ENCODE peak calls at places on chromosomes 11 and 22, in ten cellular contexts. One of them, this sample, is unnamed.

GRCh38 chr11:134536219-134536618 is 124.2 kb upstream of the B3GAT1 start:
- DNase-seq in heart right ventricle: peak
- DNase-seq in A549: no peak
- DNase-seq in left ventricle myocardium inferior: no peak
- DNase-seq in right lobe of liver: no peak
- DNase-seq in coronary artery: peak
- DNase-seq in heart left ventricle: no peak
- DNase-seq in dorsolateral prefrontal cortex: no peak
- DNase-seq in uterus: no peak
- DNase-seq in kidney epithelial cell: no peak
- DNase-seq in this sample: no peak

GRCh38 chr22:22210375-22210774 is 34.2 kb upstream of the VPREB1 start:
- DNase-seq in heart right ventricle: no peak
- DNase-seq in A549: peak
- DNase-seq in left ventricle myocardium inferior: no peak
- DNase-seq in right lobe of liver: no peak
- DNase-seq in coronary artery: no peak
- DNase-seq in heart left ventricle: no peak
- DNase-seq in dorsolateral prefrontal cortex: no peak
- DNase-seq in uterus: no peak
- DNase-seq in kidney epithelial cell: peak
- DNase-seq in this sample: peak

GRCh38 chr11:69913591-69914285 is 94.5 kb upstream of the FGF3 start:
- DNase-seq in heart right ventricle: no peak
- DNase-seq in A549: no peak
- DNase-seq in left ventricle myocardium inferior: peak
- DNase-seq in right lobe of liver: peak
- DNase-seq in coronary artery: peak
- DNase-seq in heart left ventricle: no peak
- DNase-seq in dorsolateral prefrontal cortex: no peak
- DNase-seq in uterus: no peak
- DNase-seq in kidney epithelial cell: no peak
- DNase-seq in this sample: no peak

GRCh38 chr22:42662114-42663021 is 13.2 kb upstream of the CYB5R3 start:
- DNase-seq in heart right ventricle: peak
- DNase-seq in A549: peak
- DNase-seq in left ventricle myocardium inferior: peak
- DNase-seq in right lobe of liver: peak
- DNase-seq in coronary artery: peak
- DNase-seq in heart left ventricle: peak
- DNase-seq in dorsolateral prefrontal cortex: peak
- DNase-seq in uterus: peak
- DNase-seq in kidney epithelial cell: no peak
- DNase-seq in this sample: no peak

GRCh38 chr22:32574397-32574796 is 99.8 kb downstream of the FBXO7 start:
- DNase-seq in heart right ventricle: no peak
- DNase-seq in A549: no peak
- DNase-seq in left ventricle myocardium inferior: no peak
- DNase-seq in right lobe of liver: no peak
- DNase-seq in coronary artery: peak
- DNase-seq in heart left ventricle: no peak
- DNase-seq in dorsolateral prefrontal cortex: no peak
- DNase-seq in uterus: no peak
- DNase-seq in kidney epithelial cell: no peak
- DNase-seq in this sample: no peak

GRCh38 chr22:42343136-42343484 is 72.7 kb upstream of the TCF20 start:
- DNase-seq in heart right ventricle: no peak
- DNase-seq in A549: peak
- DNase-seq in left ventricle myocardium inferior: no peak
- DNase-seq in right lobe of liver: no peak
- DNase-seq in coronary artery: no peak
- DNase-seq in heart left ventricle: no peak
- DNase-seq in dorsolateral prefrontal cortex: no peak
- DNase-seq in uterus: no peak
- DNase-seq in kidney epithelial cell: no peak
- DNase-seq in this sample: no peak

GRCh38 chr11:3954448-3955298 is 99.2 kb downstream of the STIM1 start:
- DNase-seq in heart right ventricle: no peak
- DNase-seq in A549: no peak
- DNase-seq in left ventricle myocardium inferior: no peak
- DNase-seq in right lobe of liver: no peak
- DNase-seq in coronary artery: no peak
- DNase-seq in heart left ventricle: no peak
- DNase-seq in dorsolateral prefrontal cortex: no peak
- DNase-seq in uterus: no peak
- DNase-seq in kidney epithelial cell: no peak
- DNase-seq in this sample: no peak

GRCh38 chr22:32577591-32577990 is 103.0 kb downstream of the FBXO7 start:
- DNase-seq in heart right ventricle: no peak
- DNase-seq in A549: no peak
- DNase-seq in left ventricle myocardium inferior: no peak
- DNase-seq in right lobe of liver: no peak
- DNase-seq in coronary artery: no peak
- DNase-seq in heart left ventricle: no peak
- DNase-seq in dorsolateral prefrontal cortex: no peak
- DNase-seq in uterus: no peak
- DNase-seq in kidney epithelial cell: no peak
- DNase-seq in this sample: no peak

GRCh38 chr11:7536102-7536501 is 22.3 kb downstream of the PPFIBP2 start:
- DNase-seq in heart right ventricle: no peak
- DNase-seq in A549: peak
- DNase-seq in left ventricle myocardium inferior: no peak
- DNase-seq in right lobe of liver: no peak
- DNase-seq in coronary artery: no peak
- DNase-seq in heart left ventricle: no peak
- DNase-seq in dorsolateral prefrontal cortex: no peak
- DNase-seq in uterus: no peak
- DNase-seq in kidney epithelial cell: no peak
- DNase-seq in this sample: no peak
- TF ChIP-seq CTCF in heart right ventricle: no peak
- TF ChIP-seq CTCF in A549: no peak
- TF ChIP-seq CTCF in left ventricle myocardium inferior: peak
- TF ChIP-seq CTCF in right lobe of liver: peak
- TF ChIP-seq CTCF in coronary artery: no peak
- TF ChIP-seq CTCF in heart left ventricle: peak
- TF ChIP-seq CTCF in dorsolateral prefrontal cortex: no peak
- TF ChIP-seq CTCF in uterus: no peak
- TF ChIP-seq CTCF in kidney epithelial cell: peak
- TF ChIP-seq CTCF in this sample: peak

DNA sequence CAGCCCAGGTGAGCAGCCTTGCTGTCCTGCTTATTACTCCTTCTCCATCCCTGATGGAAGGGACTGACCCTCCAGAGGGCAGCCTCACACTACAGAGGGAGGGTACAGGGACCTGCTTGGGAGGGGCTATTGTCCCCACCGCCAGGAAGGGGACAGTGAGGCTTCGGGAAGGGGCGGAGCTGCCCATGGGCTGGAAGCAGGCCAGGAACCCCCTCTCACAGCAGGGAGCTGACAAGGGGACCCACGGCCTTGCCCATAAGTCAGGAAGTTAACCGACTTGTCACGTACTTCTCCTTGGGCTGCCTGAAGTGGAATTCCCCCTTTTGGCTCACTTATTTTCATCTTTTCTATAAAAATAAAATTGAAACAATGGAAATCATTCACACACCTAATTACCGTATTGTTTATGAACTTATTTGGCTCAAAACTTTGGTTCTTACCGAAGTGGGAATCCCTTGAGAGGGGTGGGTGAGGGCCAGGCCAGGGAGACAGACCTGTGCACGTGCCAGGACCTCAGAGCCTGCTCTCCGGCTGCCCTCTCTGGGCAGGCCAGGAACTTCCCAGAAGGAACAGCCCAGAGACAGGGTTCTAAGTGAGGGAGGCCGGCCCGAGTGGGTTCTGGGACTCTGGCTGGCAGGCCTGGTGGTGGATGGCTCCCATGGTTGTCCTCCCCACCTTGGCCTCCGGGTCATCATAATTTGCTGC is 5.8 kb downstream of the MGAT3 start:
- DNase-seq in heart right ventricle: peak
- DNase-seq in A549: no peak
- DNase-seq in left ventricle myocardium inferior: peak
- DNase-seq in right lobe of liver: peak
- DNase-seq in coronary artery: no peak
- DNase-seq in heart left ventricle: peak
- DNase-seq in dorsolateral prefrontal cortex: no peak
- DNase-seq in uterus: no peak
- DNase-seq in kidney epithelial cell: no peak
- DNase-seq in this sample: no peak
- H3K4me3 ChIP-seq in heart right ventricle: no peak
- H3K4me3 ChIP-seq in A549: no peak
- H3K4me3 ChIP-seq in left ventricle myocardium inferior: no peak
- H3K4me3 ChIP-seq in right lobe of liver: no peak
- H3K4me3 ChIP-seq in coronary artery: no peak
- H3K4me3 ChIP-seq in heart left ventricle: no peak
- H3K4me3 ChIP-seq in dorsolateral prefrontal cortex: no peak
- H3K4me3 ChIP-seq in uterus: no peak
- H3K4me3 ChIP-seq in kidney epithelial cell: no peak
- H3K4me3 ChIP-seq in this sample: no peak

GRCh38 chr11:32448232-32448631 is 12.9 kb upstream of the WT1 start:
- DNase-seq in heart right ventricle: no peak
- DNase-seq in A549: peak
- DNase-seq in left ventricle myocardium inferior: no peak
- DNase-seq in right lobe of liver: no peak
- DNase-seq in coronary artery: no peak
- DNase-seq in heart left ventricle: no peak
- DNase-seq in dorsolateral prefrontal cortex: no peak
- DNase-seq in uterus: no peak
- DNase-seq in kidney epithelial cell: no peak
- DNase-seq in this sample: peak
- TF ChIP-seq CTCF in heart right ventricle: no peak
- TF ChIP-seq CTCF in A549: peak
- TF ChIP-seq CTCF in left ventricle myocardium inferior: peak
- TF ChIP-seq CTCF in right lobe of liver: no peak
- TF ChIP-seq CTCF in coronary artery: no peak
- TF ChIP-seq CTCF in heart left ventricle: no peak
- TF ChIP-seq CTCF in dorsolateral prefrontal cortex: no peak
- TF ChIP-seq CTCF in uterus: peak
- TF ChIP-seq CTCF in kidney epithelial cell: peak
- TF ChIP-seq CTCF in this sample: peak

DNA sequence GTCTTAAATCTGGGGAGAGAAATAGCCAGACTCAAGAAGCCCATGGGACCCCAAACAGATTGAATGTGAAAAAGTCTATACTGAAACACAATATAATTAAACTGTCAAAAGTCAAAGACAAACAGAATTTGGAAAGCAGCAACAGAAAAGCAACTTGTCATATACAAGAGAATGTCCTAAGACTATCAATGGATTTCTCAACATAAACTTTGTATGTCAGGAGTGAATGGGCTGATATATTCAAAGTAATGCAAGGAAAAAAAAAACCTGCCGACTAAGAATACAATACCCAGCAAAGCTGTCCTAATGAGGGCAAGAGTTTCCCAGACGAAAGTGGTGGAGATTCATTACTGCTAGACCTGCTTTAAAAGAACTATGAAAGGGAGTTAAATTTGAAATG is 73.2 kb downstream of the TBC1D22A start:
- DNase-seq in heart right ventricle: no peak
- DNase-seq in A549: no peak
- DNase-seq in left ventricle myocardium inferior: no peak
- DNase-seq in right lobe of liver: no peak
- DNase-seq in coronary artery: no peak
- DNase-seq in heart left ventricle: no peak
- DNase-seq in dorsolateral prefrontal cortex: no peak
- DNase-seq in uterus: no peak
- DNase-seq in kidney epithelial cell: no peak
- DNase-seq in this sample: no peak
- H3K4me3 ChIP-seq in heart right ventricle: no peak
- H3K4me3 ChIP-seq in A549: no peak
- H3K4me3 ChIP-seq in left ventricle myocardium inferior: no peak
- H3K4me3 ChIP-seq in right lobe of liver: no peak
- H3K4me3 ChIP-seq in coronary artery: no peak
- H3K4me3 ChIP-seq in heart left ventricle: no peak
- H3K4me3 ChIP-seq in dorsolateral prefrontal cortex: no peak
- H3K4me3 ChIP-seq in uterus: no peak
- H3K4me3 ChIP-seq in kidney epithelial cell: no peak
- H3K4me3 ChIP-seq in this sample: no peak

This sample was measured in HFF-Myc.